ENCODE peak calls at places on chromosome 15, in five cellular contexts. I, L, E, H and C are unnamed samples.

GRCh38 chr15:62502451-62502850 is 337.4 kb upstream of the C2CD4B start:
- DNase-seq in H (no peak), E (no peak), L (no peak), I (no peak), C (no peak)

GRCh38 chr15:52148409-52148808 is 35.8 kb upstream of the BCL2L10 start:
- DNase-seq in H (no peak), E (no peak), L (no peak), I (no peak), C (no peak)

GRCh38 chr15:49031764-49032270 is 14.4 kb downstream of the SECISBP2L start:
- DNase-seq in H (no peak), E (no peak), I (no peak), L (no peak), C (no peak)

GRCh38 chr15:34644061-34644460 is 60.6 kb upstream of the GOLGA8B start:
- DNase-seq in H (no peak), I (peak), E (no peak), L (no peak), C (no peak)

GRCh38 chr15:38536201-38536676 is 28.4 kb downstream of the RASGRP1 start:
- DNase-seq in I (no peak), L (peak), H (peak), E (no peak), C (no peak)

GRCh38 chr15:48861813-48862431 is 16.0 kb upstream of the EID1 start:
- DNase-seq in H (no peak), E (no peak), I (peak), L (no peak), C (no peak)

GRCh38 chr15:33778911-33779310 is 189.4 kb upstream of the CHRM5 start:
- DNase-seq in I (no peak), E (no peak), L (no peak), H (no peak), C (no peak)

GRCh38 chr15:31367730-31368344 is 41.2 kb downstream of the KLF13 start:
- DNase-seq in L (no peak), H (no peak), I (no peak), E (no peak), C (no peak)

GRCh38 chr15:52171386-52171785 is 19.8 kb downstream of the GNB5 start:
- DNase-seq in L (no peak), E (no peak), I (no peak), H (no peak), C (no peak)

GRCh38 chr15:86163771-86164170 is 84.1 kb downstream of the AGBL1 start:
- DNase-seq in H (no peak), E (no peak), I (no peak), L (no peak), C (no peak)

GRCh38 chr15:84079885-84080777 is 155.4 kb upstream of the GOLGA6L4 start:
- DNase-seq in I (peak), H (peak), E (no peak), L (peak), C (no peak)

GRCh38 chr15:55031732-55032131 is 165.0 kb downstream of the RSL24D1 start:
- DNase-seq in H (no peak), L (no peak), I (no peak), E (no peak), C (peak)

GRCh38 chr15:99476413-99477222 is 89.2 kb upstream of the MEF2A start:
- DNase-seq in H (peak), E (no peak), L (peak), I (peak), C (no peak)

GRCh38 chr15:70863450-70864218 is 9.7 kb upstream of the LARP6 start:
- DNase-seq in L (no peak), I (peak), H (no peak), E (no peak), C (peak)

GRCh38 chr15:62644874-62645755 is 397.4 kb upstream of the TPM1 start:
- DNase-seq in H (no peak), L (no peak), E (no peak), I (no peak), C (no peak)

GRCh38 chr15:68305420-68305871 is 27.9 kb downstream of the FEM1B start:
- DNase-seq in L (no peak), H (no peak), I (no peak), E (no peak), C (no peak)

GRCh38 chr15:91561371-91562100 is 292.0 kb upstream of the SLCO3A1 start:
- DNase-seq in E (no peak), I (peak), H (no peak), L (peak), C (no peak)

GRCh38 chr15:41690636-41691035 is 30.4 kb downstream of the MGA start:
- DNase-seq in H (no peak), E (no peak), L (no peak), I (no peak), C (no peak)

GRCh38 chr15:48625126-48625525 is 20.4 kb downstream of the FBN1 start:
- DNase-seq in H (no peak), E (no peak), I (no peak), L (no peak), C (no peak)

GRCh38 chr15:70486012-70486411 is 277.3 kb downstream of the UACA start:
- DNase-seq in E (no peak), I (no peak), H (no peak), L (no peak), C (no peak)

GRCh38 chr15:87287156-87287555 is 969.4 kb downstream of the NTRK3 start:
- DNase-seq in I (peak), H (no peak), E (no peak), L (no peak), C (no peak)

GRCh38 chr15:90560229-90560771 is 30.6 kb downstream of the CRTC3 start:
- DNase-seq in E (peak), I (peak), H (no peak), L (peak), C (no peak)
- H3K27ac ChIP-seq in E (peak), I (peak), H (peak), L (peak), C (peak)

DNA sequence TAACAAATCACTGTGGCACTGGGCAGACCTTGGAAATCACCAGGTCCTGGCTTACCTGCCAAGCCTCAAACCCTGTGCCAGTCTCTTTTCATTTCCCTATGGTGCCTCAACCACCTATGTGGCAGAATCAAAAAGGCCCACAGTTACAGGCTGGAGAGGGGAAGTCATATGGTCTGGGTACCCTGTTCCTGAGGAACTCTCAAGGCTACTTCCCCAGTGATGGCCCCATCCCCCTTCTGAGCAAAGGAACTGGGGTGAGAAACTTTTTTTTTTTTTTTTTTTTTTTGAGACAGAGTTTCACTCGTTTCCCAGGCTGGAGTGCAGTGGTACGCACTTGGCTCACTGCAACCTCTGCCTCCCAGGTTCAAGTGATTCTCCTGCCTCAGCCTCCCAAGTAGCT is 83.2 kb downstream of the RBPMS2 start:
- DNase-seq in H (no peak), E (no peak), L (no peak), I (no peak), C (no peak)
- H3K27ac ChIP-seq in H (peak), E (no peak), L (peak), I (no peak), C (peak)

DNA sequence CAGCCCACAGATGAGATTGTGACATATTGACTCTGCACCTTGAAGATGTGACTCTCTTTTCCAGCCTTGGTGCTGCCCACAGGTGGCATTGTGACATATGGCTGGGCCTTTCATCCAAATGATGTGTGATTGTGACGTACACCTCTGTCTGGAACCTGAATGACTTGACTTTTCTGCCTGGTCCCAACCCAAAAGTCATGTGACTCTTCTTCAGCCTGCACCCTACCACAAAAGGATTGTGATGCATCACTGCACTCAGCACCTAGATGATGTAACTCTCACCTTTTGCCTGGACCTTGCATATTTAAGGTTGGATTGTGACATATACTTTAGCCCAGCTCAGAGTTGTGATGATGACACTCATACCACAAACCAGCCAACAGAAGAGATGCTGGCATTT is 204.5 kb downstream of the OCA2 start:
- DNase-seq in I (no peak), E (no peak), H (no peak), L (no peak), C (no peak)
- H3K27ac ChIP-seq in I (no peak), E (no peak), H (no peak), L (no peak), C (no peak)

GRCh38 chr15:58392141-58392540 is 39.6 kb upstream of the LIPC start:
- DNase-seq in E (no peak), L (no peak), H (no peak), I (no peak), C (no peak)
- H3K27ac ChIP-seq in E (no peak), L (no peak), H (peak), I (peak), C (no peak)

GRCh38 chr15:37166402-37166801 is 66.1 kb upstream of the MEIS2 start:
- DNase-seq in E (no peak), I (no peak), H (no peak), L (no peak), C (no peak)

DNA sequence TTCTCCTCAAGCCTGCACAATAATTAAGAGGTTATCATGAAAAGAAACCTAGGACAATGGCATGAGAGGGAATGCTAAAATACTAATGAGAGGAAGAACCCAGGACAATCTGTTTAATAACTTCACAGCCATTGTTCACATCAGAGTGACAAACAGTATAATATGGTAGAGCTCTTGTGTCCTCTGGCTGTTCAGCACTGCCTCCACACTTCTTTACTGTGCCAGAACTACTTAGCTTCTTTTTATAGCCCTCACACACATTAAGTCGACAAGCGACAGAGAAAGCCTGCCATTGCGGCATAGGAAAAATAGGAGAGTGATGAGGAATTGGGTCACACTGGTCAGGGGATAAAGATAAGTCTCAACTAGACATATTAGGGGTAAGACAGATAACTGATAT is 65.1 kb upstream of the MEIS2 start:
- DNase-seq in E (no peak), L (no peak), H (no peak), I (no peak), C (no peak)
- H3K27ac ChIP-seq in E (no peak), L (no peak), H (no peak), I (no peak), C (no peak)

DNA sequence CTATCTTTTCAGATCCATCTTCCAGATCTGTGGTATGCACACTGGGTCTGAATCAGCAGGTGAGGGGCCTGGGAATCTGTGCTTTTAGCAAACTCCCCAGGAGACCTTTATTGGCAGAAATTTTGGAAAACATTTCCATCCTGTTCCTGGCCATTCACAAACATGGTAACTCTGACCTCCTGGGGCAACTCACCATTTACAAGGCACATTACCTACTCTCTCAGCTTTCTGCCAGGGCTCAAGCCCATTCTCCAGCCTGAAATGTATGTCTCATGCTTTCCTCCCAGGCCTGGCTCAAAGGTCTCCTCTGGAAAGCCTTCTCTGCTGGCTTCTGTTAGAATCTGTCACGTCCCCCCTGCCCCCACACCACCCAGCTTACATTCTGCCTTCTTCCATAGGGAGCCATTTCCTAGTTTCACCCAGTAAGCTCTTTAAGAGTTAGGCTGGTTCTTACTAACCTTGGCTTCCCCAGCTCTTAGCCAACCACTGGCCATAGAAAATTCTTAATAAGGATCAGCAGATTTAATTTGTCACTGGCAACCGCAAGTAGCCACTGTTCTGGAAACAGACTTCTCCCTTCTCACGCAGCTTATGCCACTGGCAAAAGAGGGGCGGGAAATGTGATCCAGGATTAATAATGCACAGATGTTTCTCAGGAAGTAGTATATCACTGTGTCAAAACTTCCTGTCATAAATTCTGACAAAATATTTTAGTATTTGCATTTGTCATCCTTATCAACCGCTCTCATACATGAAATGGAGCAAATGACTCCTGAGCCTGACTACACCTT is 55.0 kb downstream of the RORA start:
- DNase-seq in I (no peak), H (no peak), L (no peak), E (no peak), C (no peak)
- H3K27ac ChIP-seq in I (no peak), H (no peak), L (peak), E (no peak), C (no peak)

DNA sequence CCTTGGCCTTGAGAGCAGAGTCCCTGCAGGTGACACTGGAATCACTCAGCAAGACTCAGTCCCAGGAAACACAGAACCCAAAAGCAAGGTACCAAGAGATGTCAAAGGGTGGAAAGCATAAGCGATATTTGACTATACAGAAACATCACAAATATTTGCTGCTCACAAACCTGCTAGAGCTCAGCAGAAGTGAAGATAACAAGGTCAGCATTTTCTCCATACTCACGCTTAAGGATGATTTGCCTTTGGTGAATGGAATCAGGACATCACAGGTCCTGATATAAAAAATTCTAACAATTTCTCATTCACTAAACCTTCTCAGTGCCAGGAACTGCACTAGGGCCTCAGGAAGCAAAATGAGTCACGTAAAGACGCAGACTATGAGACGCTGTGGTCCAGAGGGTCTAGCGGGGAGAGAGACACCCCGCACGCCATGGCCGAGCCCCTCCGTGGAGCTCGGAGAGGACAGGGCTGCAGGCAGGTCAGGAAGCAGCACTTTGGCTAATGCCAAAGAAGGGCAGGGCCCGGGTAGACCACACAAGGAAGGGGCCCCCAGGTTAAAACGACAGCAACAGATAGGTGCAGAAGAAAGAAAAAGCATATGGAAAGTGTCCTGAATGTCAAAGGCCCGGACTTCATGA is 10.7 kb downstream of the PCSK6 start:
- DNase-seq in L (no peak), I (no peak), H (no peak), E (no peak), C (no peak)
- H3K27ac ChIP-seq in L (no peak), I (no peak), H (no peak), E (no peak), C (peak)

DNA sequence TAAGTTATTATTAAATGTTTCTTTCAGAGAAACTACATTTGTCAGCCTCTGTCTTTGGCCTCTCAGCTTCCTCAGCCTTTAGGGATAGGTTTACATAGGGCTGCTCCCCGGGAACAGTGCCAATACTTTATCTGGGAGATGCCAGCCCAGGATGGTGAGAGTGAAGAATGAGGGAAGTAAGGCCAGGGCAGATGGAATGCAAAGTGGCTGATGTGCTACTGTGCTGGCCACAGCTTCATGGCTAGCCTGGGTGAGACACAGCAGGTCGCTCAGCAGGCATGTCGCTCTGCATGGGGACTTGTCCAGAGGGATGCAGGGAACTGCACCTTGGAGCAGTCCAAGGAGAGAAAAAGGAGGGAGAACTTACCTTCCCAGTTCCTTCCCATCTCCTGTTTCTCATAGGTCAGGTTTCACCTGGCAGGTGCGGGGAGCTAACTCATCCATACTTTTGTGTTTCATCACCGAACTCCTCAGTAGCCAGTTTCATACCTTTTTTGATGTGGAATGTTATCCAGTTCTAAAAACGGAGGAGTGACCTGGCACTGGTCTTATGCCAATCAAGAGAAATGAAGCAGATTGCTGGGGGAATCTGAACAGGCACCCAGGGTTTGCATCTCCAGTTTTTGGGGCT is 30.9 kb upstream of the C15orf39 start:
- DNase-seq in H (no peak), I (no peak), E (no peak), L (no peak), C (no peak)
- H3K27ac ChIP-seq in H (no peak), I (peak), E (no peak), L (no peak), C (no peak)